ENCODE peak calls at places on chromosomes 13 and 19, in seven cellular contexts. P, T, S, U, K, G and Z are unnamed samples.

GRCh38 chr19:38433268-38433733 is at the start of gene RYR1:
- DNase-seq in S (peak), G (no peak), P (no peak), K (no peak), T (peak), U (peak), Z (no peak)

GRCh38 chr19:43751466-43752220 is 3.1 kb downstream of the SMG9 start:
- DNase-seq in K (no peak), S (no peak), P (peak), T (no peak), G (no peak), U (no peak), Z (no peak)

GRCh38 chr13:40764587-40765403 is 6.2 kb downstream of the MRPS31 start:
- DNase-seq in T (peak), P (no peak), G (no peak), U (no peak), S (no peak), K (no peak), Z (no peak)

GRCh38 chr13:40082644-40083043 is 427.2 kb downstream of the COG6 start:
- DNase-seq in G (no peak), U (no peak), S (no peak), K (no peak), T (no peak), P (no peak), Z (no peak)

GRCh38 chr13:39870197-39870746 is 214.8 kb downstream of the COG6 start:
- DNase-seq in K (no peak), P (no peak), S (no peak), T (no peak), G (no peak), U (no peak), Z (no peak)

GRCh38 chr13:82259284-82259683 is 1623.0 kb downstream of the SLITRK1 start:
- DNase-seq in G (no peak), S (no peak), K (no peak), U (no peak), T (no peak), P (no peak), Z (no peak)

GRCh38 chr19:41531438-41532311 is 44.3 kb upstream of the CEACAM21 start:
- DNase-seq in T (peak), U (no peak), G (no peak), K (peak), P (peak), S (no peak), Z (no peak)

GRCh38 chr19:41933693-41934426 is 5.6 kb upstream of the ERFL start:
- DNase-seq in P (no peak), K (no peak), G (no peak), S (no peak), T (no peak), U (no peak), Z (no peak)

GRCh38 chr19:38739440-38740251 is 4.6 kb downstream of the CAPN12 start:
- DNase-seq in K (no peak), U (peak), P (no peak), G (no peak), S (no peak), T (no peak), Z (peak)

GRCh38 chr13:22108283-22108897 is 437.5 kb downstream of the FGF9 start:
- DNase-seq in K (no peak), T (no peak), P (no peak), U (no peak), G (no peak), S (no peak), Z (no peak)